ENCODE peak calls at places on chromosomes 12 and 14, in ten cellular contexts. One of them, this sample, is unnamed.

GRCh38 chr12:53051058-53051880 is 1.4 kb downstream of the TNS2 start:
- DNase-seq in mesendoderm: peak; percentile 54
- DNase-seq in CD8-positive, alpha-beta T cell: no peak
- DNase-seq in heart right ventricle: peak; percentile 75
- DNase-seq in breast epithelium: peak; percentile 75
- DNase-seq in PC-9: no peak
- DNase-seq in bronchial epithelial cell: peak; percentile 66
- DNase-seq in suprapubic skin: peak; percentile 92
- DNase-seq in iPS DF 6.9: no peak
- DNase-seq in left ventricle myocardium inferior: peak; percentile 83
- DNase-seq in this sample: no peak

GRCh38 chr12:91825999-91826398 is 319.6 kb downstream of the BTG1 start:
- DNase-seq in mesendoderm: peak; percentile 56
- DNase-seq in CD8-positive, alpha-beta T cell: no peak
- DNase-seq in heart right ventricle: no peak
- DNase-seq in breast epithelium: no peak
- DNase-seq in PC-9: no peak
- DNase-seq in bronchial epithelial cell: no peak
- DNase-seq in suprapubic skin: no peak
- DNase-seq in iPS DF 6.9: no peak
- DNase-seq in left ventricle myocardium inferior: no peak
- DNase-seq in this sample: no peak

GRCh38 chr14:62187265-62187664 is 425.0 kb downstream of the SNAPC1 start:
- DNase-seq in mesendoderm: peak; percentile 89
- DNase-seq in CD8-positive, alpha-beta T cell: no peak
- DNase-seq in heart right ventricle: no peak
- DNase-seq in breast epithelium: no peak
- DNase-seq in PC-9: no peak
- DNase-seq in bronchial epithelial cell: no peak
- DNase-seq in suprapubic skin: no peak
- DNase-seq in iPS DF 6.9: no peak
- DNase-seq in left ventricle myocardium inferior: no peak
- DNase-seq in this sample: no peak

GRCh38 chr12:32926963-32927362 is 30.4 kb upstream of the PKP2 start:
- DNase-seq in mesendoderm: no peak
- DNase-seq in CD8-positive, alpha-beta T cell: no peak
- DNase-seq in heart right ventricle: no peak
- DNase-seq in breast epithelium: no peak
- DNase-seq in PC-9: no peak
- DNase-seq in bronchial epithelial cell: no peak
- DNase-seq in suprapubic skin: no peak
- DNase-seq in iPS DF 6.9: no peak
- DNase-seq in left ventricle myocardium inferior: no peak
- DNase-seq in this sample: no peak

GRCh38 chr12:53221203-53222076 is 10.6 kb downstream of the RARG start:
- DNase-seq in mesendoderm: peak; percentile 82
- DNase-seq in CD8-positive, alpha-beta T cell: peak; percentile 55
- DNase-seq in heart right ventricle: peak; percentile 76
- DNase-seq in breast epithelium: peak; percentile 62
- DNase-seq in PC-9: peak; percentile 79
- DNase-seq in bronchial epithelial cell: no peak
- DNase-seq in suprapubic skin: peak; percentile 85
- DNase-seq in iPS DF 6.9: no peak
- DNase-seq in left ventricle myocardium inferior: peak; percentile 81
- DNase-seq in this sample: peak; percentile 69

GRCh38 chr12:5685935-5686334 is 254.0 kb downstream of the NTF3 start:
- DNase-seq in mesendoderm: no peak
- DNase-seq in CD8-positive, alpha-beta T cell: no peak
- DNase-seq in heart right ventricle: no peak
- DNase-seq in breast epithelium: no peak
- DNase-seq in PC-9: no peak
- DNase-seq in bronchial epithelial cell: no peak
- DNase-seq in suprapubic skin: no peak
- DNase-seq in iPS DF 6.9: no peak
- DNase-seq in left ventricle myocardium inferior: no peak
- DNase-seq in this sample: no peak

GRCh38 chr12:83985068-83985467 is 927.5 kb downstream of the SLC6A15 start:
- DNase-seq in mesendoderm: no peak
- DNase-seq in CD8-positive, alpha-beta T cell: no peak
- DNase-seq in heart right ventricle: no peak
- DNase-seq in breast epithelium: no peak
- DNase-seq in PC-9: no peak
- DNase-seq in bronchial epithelial cell: no peak
- DNase-seq in suprapubic skin: no peak
- DNase-seq in iPS DF 6.9: no peak
- DNase-seq in left ventricle myocardium inferior: no peak
- DNase-seq in this sample: no peak

GRCh38 chr14:32450919-32451675 is 122.0 kb downstream of the AKAP6 start:
- DNase-seq in mesendoderm: no peak
- DNase-seq in CD8-positive, alpha-beta T cell: no peak
- DNase-seq in heart right ventricle: no peak
- DNase-seq in breast epithelium: no peak
- DNase-seq in PC-9: no peak
- DNase-seq in bronchial epithelial cell: peak; percentile 46
- DNase-seq in suprapubic skin: no peak
- DNase-seq in iPS DF 6.9: no peak
- DNase-seq in left ventricle myocardium inferior: no peak
- DNase-seq in this sample: no peak

GRCh38 chr14:47674148-47674545 is 1.3 kb downstream of the MDGA2 start:
- DNase-seq in mesendoderm: peak; percentile 42
- DNase-seq in CD8-positive, alpha-beta T cell: no peak
- DNase-seq in heart right ventricle: no peak
- DNase-seq in breast epithelium: no peak
- DNase-seq in PC-9: no peak
- DNase-seq in bronchial epithelial cell: no peak
- DNase-seq in suprapubic skin: no peak
- DNase-seq in iPS DF 6.9: no peak
- DNase-seq in left ventricle myocardium inferior: no peak
- DNase-seq in this sample: no peak

GRCh38 chr14:33986804-33987203 is 35.9 kb upstream of the EGLN3 start:
- DNase-seq in mesendoderm: peak; percentile 96
- DNase-seq in CD8-positive, alpha-beta T cell: no peak
- DNase-seq in heart right ventricle: no peak
- DNase-seq in breast epithelium: no peak
- DNase-seq in PC-9: peak; percentile 9
- DNase-seq in bronchial epithelial cell: peak; percentile 90
- DNase-seq in suprapubic skin: no peak
- DNase-seq in iPS DF 6.9: peak; percentile 25
- DNase-seq in left ventricle myocardium inferior: no peak
- DNase-seq in this sample: no peak

GRCh38 chr12:53862206-53862605 is 76.4 kb upstream of the HOXC13 start:
- DNase-seq in mesendoderm: no peak
- DNase-seq in CD8-positive, alpha-beta T cell: no peak
- DNase-seq in heart right ventricle: no peak
- DNase-seq in breast epithelium: no peak
- DNase-seq in PC-9: no peak
- DNase-seq in bronchial epithelial cell: no peak
- DNase-seq in suprapubic skin: no peak
- DNase-seq in iPS DF 6.9: no peak
- DNase-seq in left ventricle myocardium inferior: no peak
- DNase-seq in this sample: no peak

GRCh38 chr14:104184911-104185499 is 46.6 kb downstream of the KIF26A start:
- DNase-seq in mesendoderm: peak; percentile 66
- DNase-seq in CD8-positive, alpha-beta T cell: no peak
- DNase-seq in heart right ventricle: peak; percentile 74
- DNase-seq in breast epithelium: no peak
- DNase-seq in PC-9: no peak
- DNase-seq in bronchial epithelial cell: peak; percentile 18
- DNase-seq in suprapubic skin: no peak
- DNase-seq in iPS DF 6.9: no peak
- DNase-seq in left ventricle myocardium inferior: peak; percentile 49
- DNase-seq in this sample: no peak

GRCh38 chr12:24854017-24854416 is 94.9 kb downstream of the BCAT1 start:
- DNase-seq in mesendoderm: no peak
- DNase-seq in CD8-positive, alpha-beta T cell: no peak
- DNase-seq in heart right ventricle: no peak
- DNase-seq in breast epithelium: no peak
- DNase-seq in PC-9: no peak
- DNase-seq in bronchial epithelial cell: no peak
- DNase-seq in suprapubic skin: no peak
- DNase-seq in iPS DF 6.9: no peak
- DNase-seq in left ventricle myocardium inferior: no peak
- DNase-seq in this sample: no peak

GRCh38 chr12:2924019-2924418 is 33.3 kb downstream of the TULP3 start:
- DNase-seq in mesendoderm: no peak
- DNase-seq in CD8-positive, alpha-beta T cell: no peak
- DNase-seq in heart right ventricle: no peak
- DNase-seq in breast epithelium: no peak
- DNase-seq in PC-9: no peak
- DNase-seq in bronchial epithelial cell: peak; percentile 39
- DNase-seq in suprapubic skin: no peak
- DNase-seq in iPS DF 6.9: no peak
- DNase-seq in left ventricle myocardium inferior: no peak
- DNase-seq in this sample: no peak

GRCh38 chr14:105411017-105411941 is 8.3 kb upstream of the MTA1 start:
- DNase-seq in mesendoderm: no peak
- DNase-seq in CD8-positive, alpha-beta T cell: no peak
- DNase-seq in heart right ventricle: no peak
- DNase-seq in breast epithelium: no peak
- DNase-seq in PC-9: peak; percentile 49
- DNase-seq in bronchial epithelial cell: peak; percentile 29
- DNase-seq in suprapubic skin: peak; percentile 71
- DNase-seq in iPS DF 6.9: no peak
- DNase-seq in left ventricle myocardium inferior: peak; percentile 38
- DNase-seq in this sample: no peak

GRCh38 chr12:13962699-13963098 is 18.7 kb downstream of the GRIN2B start:
- DNase-seq in mesendoderm: peak; percentile 62
- DNase-seq in CD8-positive, alpha-beta T cell: no peak
- DNase-seq in heart right ventricle: no peak
- DNase-seq in breast epithelium: no peak
- DNase-seq in PC-9: peak; percentile 8
- DNase-seq in bronchial epithelial cell: no peak
- DNase-seq in suprapubic skin: no peak
- DNase-seq in iPS DF 6.9: no peak
- DNase-seq in left ventricle myocardium inferior: no peak
- DNase-seq in this sample: no peak

GRCh38 chr14:90288646-90289355 is 32.4 kb downstream of the PSMC1 start:
- DNase-seq in mesendoderm: no peak
- DNase-seq in CD8-positive, alpha-beta T cell: no peak
- DNase-seq in heart right ventricle: peak; percentile 58
- DNase-seq in breast epithelium: no peak
- DNase-seq in PC-9: no peak
- DNase-seq in bronchial epithelial cell: no peak
- DNase-seq in suprapubic skin: no peak
- DNase-seq in iPS DF 6.9: no peak
- DNase-seq in left ventricle myocardium inferior: peak; percentile 34
- DNase-seq in this sample: no peak

DNA sequence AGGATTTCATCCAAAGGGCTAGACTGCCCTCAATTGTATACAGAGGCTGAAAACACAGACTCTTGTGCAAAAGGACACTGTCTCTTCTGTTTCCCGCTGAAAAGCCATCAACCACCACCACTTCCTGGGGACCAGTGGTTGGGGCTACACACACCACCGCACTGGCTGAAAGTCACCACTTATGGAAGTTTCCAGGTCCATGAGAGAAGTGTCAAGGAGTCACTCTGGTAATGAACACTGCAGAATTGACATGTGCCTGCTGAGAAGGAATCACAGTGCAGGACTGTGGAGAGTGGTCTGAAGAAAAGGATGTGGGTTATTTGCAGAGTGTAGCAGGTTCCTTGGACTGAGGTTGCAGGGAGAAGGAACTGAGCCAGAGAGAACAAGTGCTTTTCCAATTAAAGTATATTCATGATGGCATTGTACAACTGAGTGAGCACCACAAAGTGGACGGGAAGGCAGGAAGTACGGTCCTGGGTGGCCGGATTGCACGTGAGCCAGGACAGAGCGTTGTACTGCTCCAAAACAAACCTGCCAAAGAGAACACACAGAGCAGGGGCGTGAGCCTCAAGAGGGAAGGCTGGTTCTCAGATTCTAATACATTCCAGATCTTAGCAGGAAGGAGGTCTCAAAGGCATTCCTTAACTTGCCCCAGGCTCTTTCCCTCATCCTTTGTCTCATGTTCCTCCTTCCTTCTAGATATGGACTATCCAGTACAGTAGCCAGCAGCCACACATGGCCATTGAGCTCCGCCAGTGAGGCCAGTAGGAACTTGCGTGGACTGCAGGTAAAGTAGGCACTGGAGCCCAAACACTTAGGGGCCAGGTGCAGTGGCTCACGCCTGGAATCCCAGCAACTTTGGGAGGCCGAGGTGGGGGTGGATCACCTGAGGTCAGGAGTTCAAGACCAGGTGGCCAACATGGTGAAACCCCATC is 316.4 kb downstream of the MED13L start:
- DNase-seq in mesendoderm: peak; percentile 52
- DNase-seq in CD8-positive, alpha-beta T cell: no peak
- DNase-seq in heart right ventricle: no peak
- DNase-seq in breast epithelium: no peak
- DNase-seq in PC-9: no peak
- DNase-seq in bronchial epithelial cell: no peak
- DNase-seq in suprapubic skin: no peak
- DNase-seq in iPS DF 6.9: no peak
- DNase-seq in left ventricle myocardium inferior: no peak
- DNase-seq in this sample: no peak
- H3K36me3 ChIP-seq in mesendoderm: peaks cover 2% of the 10 kb centered on the region
- H3K36me3 ChIP-seq in CD8-positive, alpha-beta T cell: peaks cover 49% of the 10 kb centered on the region
- H3K36me3 ChIP-seq in heart right ventricle: peaks cover 58% of the 10 kb centered on the region
- H3K36me3 ChIP-seq in breast epithelium: no peaks in the 10 kb centered on the region
- H3K36me3 ChIP-seq in PC-9: peaks cover 7% of the 10 kb centered on the region
- H3K36me3 ChIP-seq in bronchial epithelial cell: peaks cover 12% of the 10 kb centered on the region
- H3K36me3 ChIP-seq in suprapubic skin: peaks cover 71% of the 10 kb centered on the region
- H3K36me3 ChIP-seq in iPS DF 6.9: peaks cover 6% of the 10 kb centered on the region
- H3K36me3 ChIP-seq in left ventricle myocardium inferior: peaks cover 79% of the 10 kb centered on the region
- H3K36me3 ChIP-seq in this sample: peaks cover 1% of the 10 kb centered on the region

GRCh38 chr14:50740858-50741257 is 72.8 kb upstream of the SAV1 start:
- DNase-seq in mesendoderm: no peak
- DNase-seq in CD8-positive, alpha-beta T cell: no peak
- DNase-seq in heart right ventricle: no peak
- DNase-seq in breast epithelium: no peak
- DNase-seq in PC-9: no peak
- DNase-seq in bronchial epithelial cell: no peak
- DNase-seq in suprapubic skin: no peak
- DNase-seq in iPS DF 6.9: no peak
- DNase-seq in left ventricle myocardium inferior: no peak
- DNase-seq in this sample: no peak
- H3K36me3 ChIP-seq in mesendoderm: no peaks in the 10 kb centered on the region
- H3K36me3 ChIP-seq in CD8-positive, alpha-beta T cell: peaks cover 59% of the 10 kb centered on the region
- H3K36me3 ChIP-seq in heart right ventricle: peaks cover 21% of the 10 kb centered on the region
- H3K36me3 ChIP-seq in breast epithelium: no peaks in the 10 kb centered on the region
- H3K36me3 ChIP-seq in PC-9: no peaks in the 10 kb centered on the region
- H3K36me3 ChIP-seq in bronchial epithelial cell: peaks cover 11% of the 10 kb centered on the region
- H3K36me3 ChIP-seq in suprapubic skin: peaks cover 40% of the 10 kb centered on the region
- H3K36me3 ChIP-seq in iPS DF 6.9: peaks cover 3% of the 10 kb centered on the region
- H3K36me3 ChIP-seq in left ventricle myocardium inferior: peaks cover 80% of the 10 kb centered on the region
- H3K36me3 ChIP-seq in this sample: peaks cover 12% of the 10 kb centered on the region

GRCh38 chr12:6790496-6791150 is 1.3 kb downstream of the CD4 start:
- DNase-seq in mesendoderm: no peak
- DNase-seq in CD8-positive, alpha-beta T cell: no peak
- DNase-seq in heart right ventricle: no peak
- DNase-seq in breast epithelium: no peak
- DNase-seq in PC-9: no peak
- DNase-seq in bronchial epithelial cell: no peak
- DNase-seq in suprapubic skin: no peak
- DNase-seq in iPS DF 6.9: no peak
- DNase-seq in left ventricle myocardium inferior: no peak
- DNase-seq in this sample: no peak
- H3K36me3 ChIP-seq in mesendoderm: no peaks in the 10 kb centered on the region
- H3K36me3 ChIP-seq in CD8-positive, alpha-beta T cell: no peaks in the 10 kb centered on the region
- H3K36me3 ChIP-seq in heart right ventricle: no peaks in the 10 kb centered on the region
- H3K36me3 ChIP-seq in breast epithelium: no peaks in the 10 kb centered on the region
- H3K36me3 ChIP-seq in PC-9: no peaks in the 10 kb centered on the region
- H3K36me3 ChIP-seq in bronchial epithelial cell: no peaks in the 10 kb centered on the region
- H3K36me3 ChIP-seq in suprapubic skin: no peaks in the 10 kb centered on the region
- H3K36me3 ChIP-seq in iPS DF 6.9: no peaks in the 10 kb centered on the region
- H3K36me3 ChIP-seq in left ventricle myocardium inferior: no peaks in the 10 kb centered on the region
- H3K36me3 ChIP-seq in this sample: no peaks in the 10 kb centered on the region

GRCh38 chr12:56591961-56592360 is 38.2 kb downstream of the BAZ2A start:
- DNase-seq in mesendoderm: no peak
- DNase-seq in CD8-positive, alpha-beta T cell: no peak
- DNase-seq in heart right ventricle: no peak
- DNase-seq in breast epithelium: no peak
- DNase-seq in PC-9: no peak
- DNase-seq in bronchial epithelial cell: no peak
- DNase-seq in suprapubic skin: no peak
- DNase-seq in iPS DF 6.9: no peak
- DNase-seq in left ventricle myocardium inferior: no peak
- DNase-seq in this sample: no peak
- H3K36me3 ChIP-seq in mesendoderm: peaks cover 6% of the 10 kb centered on the region
- H3K36me3 ChIP-seq in CD8-positive, alpha-beta T cell: no peaks in the 10 kb centered on the region
- H3K36me3 ChIP-seq in heart right ventricle: peaks cover 28% of the 10 kb centered on the region
- H3K36me3 ChIP-seq in breast epithelium: peaks cover 7% of the 10 kb centered on the region
- H3K36me3 ChIP-seq in PC-9: peaks cover 11% of the 10 kb centered on the region
- H3K36me3 ChIP-seq in bronchial epithelial cell: peaks cover 16% of the 10 kb centered on the region
- H3K36me3 ChIP-seq in suprapubic skin: peaks cover 41% of the 10 kb centered on the region
- H3K36me3 ChIP-seq in iPS DF 6.9: peaks cover 4% of the 10 kb centered on the region
- H3K36me3 ChIP-seq in left ventricle myocardium inferior: peaks cover 58% of the 10 kb centered on the region
- H3K36me3 ChIP-seq in this sample: peaks cover 6% of the 10 kb centered on the region